ENCODE peak calls at places on chromosome 7, in seven cellular contexts. One of them, this sample, is unnamed.
A peak's percentile ranks its signal among the peaks of the same experiment; 100 is the strongest.

GRCh38 chr7:101165075-101165957 is at the start of gene VGF:
- DNase-seq in upper lobe of left lung: peak; percentile 91
- DNase-seq in hypothalamus: peak; percentile 85
- DNase-seq in activated CD4-positive, alpha-beta T cell treated with anti-CD3 and anti-CD28 coated beads for 48 hours: peak; percentile 95
- DNase-seq in GM04503: no peak
- DNase-seq in nucleus accumbens: peak; percentile 93
- DNase-seq in RPMI7951: peak; percentile 92
- DNase-seq in this sample: peak; percentile 92

GRCh38 chr7:144474800-144475521 is 71.5 kb upstream of the NOBOX start:
- DNase-seq in GM04503: no peak
- DNase-seq in upper lobe of left lung: no peak
- DNase-seq in RPMI7951: no peak
- DNase-seq in nucleus accumbens: no peak
- DNase-seq in hypothalamus: no peak
- DNase-seq in activated CD4-positive, alpha-beta T cell treated with anti-CD3 and anti-CD28 coated beads for 48 hours: no peak
- DNase-seq in this sample: no peak

GRCh38 chr7:112071856-112072255 is 134.3 kb downstream of the DOCK4 start:
- DNase-seq in RPMI7951: no peak
- DNase-seq in hypothalamus: no peak
- DNase-seq in upper lobe of left lung: no peak
- DNase-seq in activated CD4-positive, alpha-beta T cell treated with anti-CD3 and anti-CD28 coated beads for 48 hours: no peak
- DNase-seq in nucleus accumbens: no peak
- DNase-seq in GM04503: no peak
- DNase-seq in this sample: no peak

GRCh38 chr7:140484951-140485350 is 5.6 kb upstream of the MKRN1 start:
- DNase-seq in upper lobe of left lung: no peak
- DNase-seq in RPMI7951: no peak
- DNase-seq in nucleus accumbens: no peak
- DNase-seq in GM04503: no peak
- DNase-seq in activated CD4-positive, alpha-beta T cell treated with anti-CD3 and anti-CD28 coated beads for 48 hours: no peak
- DNase-seq in hypothalamus: no peak
- DNase-seq in this sample: no peak

GRCh38 chr7:27115161-27116018 is 12.9 kb upstream of the HOXA2 start:
- DNase-seq in activated CD4-positive, alpha-beta T cell treated with anti-CD3 and anti-CD28 coated beads for 48 hours: no peak
- DNase-seq in nucleus accumbens: no peak
- DNase-seq in hypothalamus: no peak
- DNase-seq in GM04503: no peak
- DNase-seq in RPMI7951: peak; percentile 41
- DNase-seq in upper lobe of left lung: no peak
- DNase-seq in this sample: no peak

GRCh38 chr7:46022397-46022796 is 101.3 kb upstream of the IGFBP3 start:
- DNase-seq in hypothalamus: no peak
- DNase-seq in activated CD4-positive, alpha-beta T cell treated with anti-CD3 and anti-CD28 coated beads for 48 hours: no peak
- DNase-seq in nucleus accumbens: no peak
- DNase-seq in upper lobe of left lung: no peak
- DNase-seq in GM04503: no peak
- DNase-seq in RPMI7951: no peak
- DNase-seq in this sample: no peak

GRCh38 chr7:157279973-157280841 is 56.6 kb upstream of the DNAJB6 start:
- DNase-seq in hypothalamus: no peak
- DNase-seq in GM04503: no peak
- DNase-seq in RPMI7951: no peak
- DNase-seq in nucleus accumbens: no peak
- DNase-seq in upper lobe of left lung: no peak
- DNase-seq in activated CD4-positive, alpha-beta T cell treated with anti-CD3 and anti-CD28 coated beads for 48 hours: no peak
- DNase-seq in this sample: no peak

GRCh38 chr7:141700848-141701371 is 1.1 kb downstream of the DENND11 start:
- DNase-seq in hypothalamus: no peak
- DNase-seq in RPMI7951: no peak
- DNase-seq in nucleus accumbens: no peak
- DNase-seq in GM04503: no peak
- DNase-seq in activated CD4-positive, alpha-beta T cell treated with anti-CD3 and anti-CD28 coated beads for 48 hours: peak; percentile 9
- DNase-seq in upper lobe of left lung: no peak
- DNase-seq in this sample: peak; percentile 20

GRCh38 chr7:99141334-99141733 is 2.6 kb downstream of the SMURF1 start:
- DNase-seq in RPMI7951: no peak
- DNase-seq in hypothalamus: no peak
- DNase-seq in activated CD4-positive, alpha-beta T cell treated with anti-CD3 and anti-CD28 coated beads for 48 hours: no peak
- DNase-seq in nucleus accumbens: no peak
- DNase-seq in upper lobe of left lung: no peak
- DNase-seq in GM04503: no peak
- DNase-seq in this sample: no peak

GRCh38 chr7:16719699-16720098 is 33.9 kb upstream of the TSPAN13 start:
- DNase-seq in GM04503: no peak
- DNase-seq in activated CD4-positive, alpha-beta T cell treated with anti-CD3 and anti-CD28 coated beads for 48 hours: no peak
- DNase-seq in upper lobe of left lung: no peak
- DNase-seq in RPMI7951: no peak
- DNase-seq in nucleus accumbens: no peak
- DNase-seq in hypothalamus: no peak
- DNase-seq in this sample: peak; percentile 33

GRCh38 chr7:116271980-116272886 is 61.9 kb downstream of the TES start:
- DNase-seq in GM04503: peak; percentile 95
- DNase-seq in hypothalamus: no peak
- DNase-seq in nucleus accumbens: peak; percentile 5
- DNase-seq in upper lobe of left lung: peak; percentile 82
- DNase-seq in activated CD4-positive, alpha-beta T cell treated with anti-CD3 and anti-CD28 coated beads for 48 hours: no peak
- DNase-seq in RPMI7951: peak; percentile 96
- DNase-seq in this sample: peak; percentile 98

GRCh38 chr7:620052-620451 is 100.4 kb upstream of the PDGFA start:
- DNase-seq in activated CD4-positive, alpha-beta T cell treated with anti-CD3 and anti-CD28 coated beads for 48 hours: no peak
- DNase-seq in nucleus accumbens: no peak
- DNase-seq in hypothalamus: no peak
- DNase-seq in GM04503: no peak
- DNase-seq in upper lobe of left lung: no peak
- DNase-seq in RPMI7951: peak; percentile 78
- DNase-seq in this sample: peak; percentile 87

GRCh38 chr7:13715534-13715933 is 273.9 kb downstream of the ETV1 start:
- DNase-seq in upper lobe of left lung: no peak
- DNase-seq in activated CD4-positive, alpha-beta T cell treated with anti-CD3 and anti-CD28 coated beads for 48 hours: no peak
- DNase-seq in GM04503: no peak
- DNase-seq in RPMI7951: no peak
- DNase-seq in hypothalamus: no peak
- DNase-seq in nucleus accumbens: no peak
- DNase-seq in this sample: no peak

GRCh38 chr7:94803821-94804220 is 103.6 kb upstream of the PPP1R9A start:
- DNase-seq in hypothalamus: no peak
- DNase-seq in RPMI7951: no peak
- DNase-seq in nucleus accumbens: no peak
- DNase-seq in upper lobe of left lung: no peak
- DNase-seq in activated CD4-positive, alpha-beta T cell treated with anti-CD3 and anti-CD28 coated beads for 48 hours: no peak
- DNase-seq in GM04503: no peak
- DNase-seq in this sample: no peak

GRCh38 chr7:99642099-99642498 is 25.4 kb downstream of the ZSCAN25 start:
- DNase-seq in hypothalamus: no peak
- DNase-seq in GM04503: no peak
- DNase-seq in RPMI7951: no peak
- DNase-seq in upper lobe of left lung: no peak
- DNase-seq in nucleus accumbens: no peak
- DNase-seq in activated CD4-positive, alpha-beta T cell treated with anti-CD3 and anti-CD28 coated beads for 48 hours: no peak
- DNase-seq in this sample: peak; percentile 35

GRCh38 chr7:36155811-36156361 is 2.8 kb downstream of the EEPD1 start:
- DNase-seq in GM04503: peak; percentile 21
- DNase-seq in activated CD4-positive, alpha-beta T cell treated with anti-CD3 and anti-CD28 coated beads for 48 hours: no peak
- DNase-seq in RPMI7951: no peak
- DNase-seq in upper lobe of left lung: no peak
- DNase-seq in hypothalamus: peak; percentile 24
- DNase-seq in nucleus accumbens: peak; percentile 41
- DNase-seq in this sample: peak; percentile 67

GRCh38 chr7:41328544-41328943 is 374.3 kb downstream of the INHBA start:
- DNase-seq in GM04503: no peak
- DNase-seq in nucleus accumbens: no peak
- DNase-seq in upper lobe of left lung: no peak
- DNase-seq in activated CD4-positive, alpha-beta T cell treated with anti-CD3 and anti-CD28 coated beads for 48 hours: no peak
- DNase-seq in RPMI7951: peak; percentile 70
- DNase-seq in hypothalamus: no peak
- DNase-seq in this sample: no peak

GRCh38 chr7:43391518-43391917 is 191.4 kb upstream of the STK17A start:
- DNase-seq in activated CD4-positive, alpha-beta T cell treated with anti-CD3 and anti-CD28 coated beads for 48 hours: no peak
- DNase-seq in nucleus accumbens: no peak
- DNase-seq in hypothalamus: no peak
- DNase-seq in GM04503: no peak
- DNase-seq in RPMI7951: no peak
- DNase-seq in upper lobe of left lung: no peak
- DNase-seq in this sample: no peak

GRCh38 chr7:48035301-48035966 is at the start of gene C7orf57:
- DNase-seq in GM04503: peak; percentile 45
- DNase-seq in activated CD4-positive, alpha-beta T cell treated with anti-CD3 and anti-CD28 coated beads for 48 hours: peak; percentile 88
- DNase-seq in hypothalamus: peak; percentile 80
- DNase-seq in upper lobe of left lung: peak; percentile 93
- DNase-seq in RPMI7951: peak; percentile 93
- DNase-seq in nucleus accumbens: peak; percentile 91
- DNase-seq in this sample: peak; percentile 86

GRCh38 chr7:20458483-20458882 is 127.8 kb downstream of the ITGB8 start:
- DNase-seq in RPMI7951: no peak
- DNase-seq in activated CD4-positive, alpha-beta T cell treated with anti-CD3 and anti-CD28 coated beads for 48 hours: no peak
- DNase-seq in hypothalamus: no peak
- DNase-seq in GM04503: no peak
- DNase-seq in upper lobe of left lung: no peak
- DNase-seq in nucleus accumbens: no peak
- DNase-seq in this sample: no peak

GRCh38 chr7:20197125-20197524 is 20.1 kb downstream of the MACC1 start:
- DNase-seq in RPMI7951: no peak
- DNase-seq in upper lobe of left lung: no peak
- DNase-seq in activated CD4-positive, alpha-beta T cell treated with anti-CD3 and anti-CD28 coated beads for 48 hours: no peak
- DNase-seq in hypothalamus: no peak
- DNase-seq in GM04503: no peak
- DNase-seq in nucleus accumbens: no peak
- DNase-seq in this sample: no peak

GRCh38 chr7:80921130-80921529 is 2.3 kb upstream of the SEMA3C start:
- DNase-seq in GM04503: no peak
- DNase-seq in activated CD4-positive, alpha-beta T cell treated with anti-CD3 and anti-CD28 coated beads for 48 hours: no peak
- DNase-seq in upper lobe of left lung: no peak
- DNase-seq in nucleus accumbens: no peak
- DNase-seq in hypothalamus: no peak
- DNase-seq in RPMI7951: no peak
- DNase-seq in this sample: peak; percentile 65

GRCh38 chr7:4774804-4775280 is 581 bp upstream of the AP5Z1 start:
- DNase-seq in nucleus accumbens: no peak
- DNase-seq in RPMI7951: peak; percentile 73
- DNase-seq in upper lobe of left lung: peak; percentile 54
- DNase-seq in hypothalamus: no peak
- DNase-seq in activated CD4-positive, alpha-beta T cell treated with anti-CD3 and anti-CD28 coated beads for 48 hours: peak; percentile 41
- DNase-seq in GM04503: peak; percentile 45
- DNase-seq in this sample: peak; percentile 82

GRCh38 chr7:155533120-155533826 is 13.1 kb downstream of the CNPY1 start:
- DNase-seq in GM04503: no peak
- DNase-seq in activated CD4-positive, alpha-beta T cell treated with anti-CD3 and anti-CD28 coated beads for 48 hours: no peak
- DNase-seq in hypothalamus: no peak
- DNase-seq in RPMI7951: no peak
- DNase-seq in nucleus accumbens: no peak
- DNase-seq in upper lobe of left lung: no peak
- DNase-seq in this sample: no peak

GRCh38 chr7:12490105-12490688 is 80.3 kb upstream of the SCIN start:
- DNase-seq in nucleus accumbens: no peak
- DNase-seq in GM04503: no peak
- DNase-seq in upper lobe of left lung: no peak
- DNase-seq in RPMI7951: peak; percentile 11
- DNase-seq in hypothalamus: no peak
- DNase-seq in activated CD4-positive, alpha-beta T cell treated with anti-CD3 and anti-CD28 coated beads for 48 hours: no peak
- DNase-seq in this sample: peak; percentile 31

GRCh38 chr7:150857276-150858055 is 5.1 kb downstream of the AOC1 start:
- DNase-seq in activated CD4-positive, alpha-beta T cell treated with anti-CD3 and anti-CD28 coated beads for 48 hours: no peak
- DNase-seq in hypothalamus: no peak
- DNase-seq in RPMI7951: no peak
- DNase-seq in upper lobe of left lung: no peak
- DNase-seq in nucleus accumbens: no peak
- DNase-seq in GM04503: no peak
- DNase-seq in this sample: no peak